ENCODE peak calls at places on chromosomes 13 and 19, in six cellular contexts. Q is NCI-H1694 treated with DMSO at 0.1 percent for 48 hours; T is Right ventricle myocardium superior; V is stimulated activated CD4-positive, alpha-beta T cell treated with anti-CD3 and anti-CD28 coated beads, TNF-alpha, amount 100 ng/mL, for 48 hours; X is transverse colon; H is AG09309. F is an unnamed sample.

GRCh38 chr13:24626449-24626848 is 53.8 kb upstream of the ATP12A start:
- DNase-seq in V (no peak), H (no peak), T (no peak), X (no peak), Q (no peak), F (no peak)

GRCh38 chr19:5628470-5628869 is 5.6 kb downstream of the SAFB start:
- DNase-seq in V (no peak), X (no peak), Q (no peak), H (peak; percentile 13), T (no peak), F (no peak)

GRCh38 chr19:32691291-32691951 is at the start of gene NUDT19:
- DNase-seq in Q (peak; percentile 80), T (peak; percentile 93), V (peak; percentile 68), H (peak; percentile 35), X (peak; percentile 90), F (no peak)

GRCh38 chr13:99829593-99830239 is 141.9 kb downstream of the ZIC5 start:
- DNase-seq in V (no peak), Q (no peak), H (no peak), T (no peak), X (no peak), F (no peak)

GRCh38 chr19:15423130-15423529 is 4.3 kb upstream of the AKAP8L start:
- DNase-seq in Q (no peak), X (no peak), V (no peak), H (no peak), T (no peak), F (no peak)

GRCh38 chr13:52994865-52995264 is 33.7 kb upstream of the OLFM4 start:
- DNase-seq in V (no peak), T (no peak), X (no peak), Q (no peak), H (no peak), F (no peak)

GRCh38 chr19:11463391-11463790 is 17.5 kb downstream of the ELAVL3 start:
- DNase-seq in H (no peak), T (no peak), Q (no peak), V (no peak), X (no peak), F (no peak)

GRCh38 chr19:40609561-40610395 is 8.6 kb downstream of the LTBP4 start:
- DNase-seq in Q (no peak), T (peak; percentile 94), H (no peak), V (peak; percentile 91), X (peak; percentile 97), F (peak; percentile 95)

F was measured in mesendoderm.